ENCODE peak calls at places on chromosomes 5 and 9, in nine cellular contexts. One of them, this sample, is unnamed.

GRCh38 chr5:140630296-140630695 is 2.7 kb downstream of the CD14 start:
- DNase-seq in activated CD8-positive, alpha-beta memory T cell treated with anti-CD3 and anti-CD28 coated beads for 1 hour: no peak
- DNase-seq in AG09319: no peak
- DNase-seq in fibroblast of lung: no peak
- DNase-seq in lung microvascular endothelial cell: no peak
- DNase-seq in naive thymus-derived CD8-positive, alpha-beta T cell: no peak
- DNase-seq in stimulated activated effector memory CD8-positive, alpha-beta T cell treated with anti-CD3 and anti-CD28 coated beads, Interleukin-12 subunit alpha, Interleukin-12 subunit beta, amount 100 ng/mL, for 72 hours: no peak
- DNase-seq in WTC11: no peak
- DNase-seq in activated T-cell treated with anti-CD3 and anti-CD28 coated beads, Interleukin-2, amount 50 U/mL, for 72 hours: no peak
- DNase-seq in this sample: no peak

GRCh38 chr9:109441296-109441695 is 56.8 kb downstream of the PTPN3 start:
- DNase-seq in activated CD8-positive, alpha-beta memory T cell treated with anti-CD3 and anti-CD28 coated beads for 1 hour: no peak
- DNase-seq in AG09319: no peak
- DNase-seq in fibroblast of lung: no peak
- DNase-seq in lung microvascular endothelial cell: no peak
- DNase-seq in naive thymus-derived CD8-positive, alpha-beta T cell: no peak
- DNase-seq in stimulated activated effector memory CD8-positive, alpha-beta T cell treated with anti-CD3 and anti-CD28 coated beads, Interleukin-12 subunit alpha, Interleukin-12 subunit beta, amount 100 ng/mL, for 72 hours: no peak
- DNase-seq in WTC11: peak
- DNase-seq in activated T-cell treated with anti-CD3 and anti-CD28 coated beads, Interleukin-2, amount 50 U/mL, for 72 hours: no peak
- DNase-seq in this sample: no peak

GRCh38 chr5:113489299-113489698 is 1.0 kb upstream of the MCC start:
- DNase-seq in activated CD8-positive, alpha-beta memory T cell treated with anti-CD3 and anti-CD28 coated beads for 1 hour: no peak
- DNase-seq in AG09319: peak
- DNase-seq in fibroblast of lung: peak
- DNase-seq in lung microvascular endothelial cell: peak
- DNase-seq in naive thymus-derived CD8-positive, alpha-beta T cell: no peak
- DNase-seq in stimulated activated effector memory CD8-positive, alpha-beta T cell treated with anti-CD3 and anti-CD28 coated beads, Interleukin-12 subunit alpha, Interleukin-12 subunit beta, amount 100 ng/mL, for 72 hours: no peak
- DNase-seq in WTC11: no peak
- DNase-seq in activated T-cell treated with anti-CD3 and anti-CD28 coated beads, Interleukin-2, amount 50 U/mL, for 72 hours: no peak
- DNase-seq in this sample: no peak

GRCh38 chr9:127444921-127445850 is 6.0 kb downstream of the RPL12 start:
- DNase-seq in activated CD8-positive, alpha-beta memory T cell treated with anti-CD3 and anti-CD28 coated beads for 1 hour: no peak
- DNase-seq in AG09319: no peak
- DNase-seq in fibroblast of lung: peak
- DNase-seq in lung microvascular endothelial cell: no peak
- DNase-seq in naive thymus-derived CD8-positive, alpha-beta T cell: no peak
- DNase-seq in stimulated activated effector memory CD8-positive, alpha-beta T cell treated with anti-CD3 and anti-CD28 coated beads, Interleukin-12 subunit alpha, Interleukin-12 subunit beta, amount 100 ng/mL, for 72 hours: no peak
- DNase-seq in WTC11: no peak
- DNase-seq in activated T-cell treated with anti-CD3 and anti-CD28 coated beads, Interleukin-2, amount 50 U/mL, for 72 hours: no peak
- DNase-seq in this sample: no peak

GRCh38 chr9:77016526-77017504 is 2.6 kb upstream of the FOXB2 start:
- DNase-seq in activated CD8-positive, alpha-beta memory T cell treated with anti-CD3 and anti-CD28 coated beads for 1 hour: no peak
- DNase-seq in AG09319: no peak
- DNase-seq in fibroblast of lung: no peak
- DNase-seq in lung microvascular endothelial cell: no peak
- DNase-seq in naive thymus-derived CD8-positive, alpha-beta T cell: no peak
- DNase-seq in stimulated activated effector memory CD8-positive, alpha-beta T cell treated with anti-CD3 and anti-CD28 coated beads, Interleukin-12 subunit alpha, Interleukin-12 subunit beta, amount 100 ng/mL, for 72 hours: no peak
- DNase-seq in WTC11: peak
- DNase-seq in activated T-cell treated with anti-CD3 and anti-CD28 coated beads, Interleukin-2, amount 50 U/mL, for 72 hours: no peak
- DNase-seq in this sample: no peak

GRCh38 chr5:169494383-169495251 is 89.0 kb upstream of the SPDL1 start:
- DNase-seq in activated CD8-positive, alpha-beta memory T cell treated with anti-CD3 and anti-CD28 coated beads for 1 hour: no peak
- DNase-seq in AG09319: no peak
- DNase-seq in fibroblast of lung: peak
- DNase-seq in lung microvascular endothelial cell: no peak
- DNase-seq in naive thymus-derived CD8-positive, alpha-beta T cell: no peak
- DNase-seq in stimulated activated effector memory CD8-positive, alpha-beta T cell treated with anti-CD3 and anti-CD28 coated beads, Interleukin-12 subunit alpha, Interleukin-12 subunit beta, amount 100 ng/mL, for 72 hours: no peak
- DNase-seq in WTC11: no peak
- DNase-seq in activated T-cell treated with anti-CD3 and anti-CD28 coated beads, Interleukin-2, amount 50 U/mL, for 72 hours: no peak
- DNase-seq in this sample: no peak

GRCh38 chr5:60287174-60287771 is 393.7 kb upstream of the PDE4D start:
- DNase-seq in activated CD8-positive, alpha-beta memory T cell treated with anti-CD3 and anti-CD28 coated beads for 1 hour: no peak
- DNase-seq in AG09319: peak
- DNase-seq in fibroblast of lung: peak
- DNase-seq in lung microvascular endothelial cell: peak
- DNase-seq in naive thymus-derived CD8-positive, alpha-beta T cell: no peak
- DNase-seq in stimulated activated effector memory CD8-positive, alpha-beta T cell treated with anti-CD3 and anti-CD28 coated beads, Interleukin-12 subunit alpha, Interleukin-12 subunit beta, amount 100 ng/mL, for 72 hours: no peak
- DNase-seq in WTC11: peak
- DNase-seq in activated T-cell treated with anti-CD3 and anti-CD28 coated beads, Interleukin-2, amount 50 U/mL, for 72 hours: peak
- DNase-seq in this sample: no peak

GRCh38 chr9:91577540-91577939 is 153.9 kb upstream of the NFIL3 start:
- DNase-seq in activated CD8-positive, alpha-beta memory T cell treated with anti-CD3 and anti-CD28 coated beads for 1 hour: no peak
- DNase-seq in AG09319: no peak
- DNase-seq in fibroblast of lung: peak
- DNase-seq in lung microvascular endothelial cell: no peak
- DNase-seq in naive thymus-derived CD8-positive, alpha-beta T cell: no peak
- DNase-seq in stimulated activated effector memory CD8-positive, alpha-beta T cell treated with anti-CD3 and anti-CD28 coated beads, Interleukin-12 subunit alpha, Interleukin-12 subunit beta, amount 100 ng/mL, for 72 hours: no peak
- DNase-seq in WTC11: no peak
- DNase-seq in activated T-cell treated with anti-CD3 and anti-CD28 coated beads, Interleukin-2, amount 50 U/mL, for 72 hours: no peak
- DNase-seq in this sample: no peak

GRCh38 chr5:178551059-178551458 is 39.1 kb downstream of the COL23A1 start:
- DNase-seq in activated CD8-positive, alpha-beta memory T cell treated with anti-CD3 and anti-CD28 coated beads for 1 hour: no peak
- DNase-seq in AG09319: no peak
- DNase-seq in fibroblast of lung: peak
- DNase-seq in lung microvascular endothelial cell: peak
- DNase-seq in naive thymus-derived CD8-positive, alpha-beta T cell: no peak
- DNase-seq in stimulated activated effector memory CD8-positive, alpha-beta T cell treated with anti-CD3 and anti-CD28 coated beads, Interleukin-12 subunit alpha, Interleukin-12 subunit beta, amount 100 ng/mL, for 72 hours: no peak
- DNase-seq in WTC11: no peak
- DNase-seq in activated T-cell treated with anti-CD3 and anti-CD28 coated beads, Interleukin-2, amount 50 U/mL, for 72 hours: no peak
- DNase-seq in this sample: no peak

GRCh38 chr5:124161286-124161685 is 585.2 kb downstream of the ZNF608 start:
- DNase-seq in activated CD8-positive, alpha-beta memory T cell treated with anti-CD3 and anti-CD28 coated beads for 1 hour: no peak
- DNase-seq in AG09319: no peak
- DNase-seq in fibroblast of lung: no peak
- DNase-seq in lung microvascular endothelial cell: no peak
- DNase-seq in naive thymus-derived CD8-positive, alpha-beta T cell: no peak
- DNase-seq in stimulated activated effector memory CD8-positive, alpha-beta T cell treated with anti-CD3 and anti-CD28 coated beads, Interleukin-12 subunit alpha, Interleukin-12 subunit beta, amount 100 ng/mL, for 72 hours: no peak
- DNase-seq in WTC11: no peak
- DNase-seq in activated T-cell treated with anti-CD3 and anti-CD28 coated beads, Interleukin-2, amount 50 U/mL, for 72 hours: no peak
- DNase-seq in this sample: no peak

GRCh38 chr9:71793386-71794105 is 25.2 kb upstream of the CEMIP2 start:
- DNase-seq in activated CD8-positive, alpha-beta memory T cell treated with anti-CD3 and anti-CD28 coated beads for 1 hour: no peak
- DNase-seq in AG09319: no peak
- DNase-seq in fibroblast of lung: peak
- DNase-seq in lung microvascular endothelial cell: no peak
- DNase-seq in naive thymus-derived CD8-positive, alpha-beta T cell: no peak
- DNase-seq in stimulated activated effector memory CD8-positive, alpha-beta T cell treated with anti-CD3 and anti-CD28 coated beads, Interleukin-12 subunit alpha, Interleukin-12 subunit beta, amount 100 ng/mL, for 72 hours: no peak
- DNase-seq in WTC11: peak
- DNase-seq in activated T-cell treated with anti-CD3 and anti-CD28 coated beads, Interleukin-2, amount 50 U/mL, for 72 hours: no peak
- DNase-seq in this sample: no peak

GRCh38 chr9:73074176-73074708 is 77.4 kb upstream of the ANXA1 start:
- DNase-seq in activated CD8-positive, alpha-beta memory T cell treated with anti-CD3 and anti-CD28 coated beads for 1 hour: no peak
- DNase-seq in AG09319: no peak
- DNase-seq in fibroblast of lung: peak
- DNase-seq in lung microvascular endothelial cell: peak
- DNase-seq in naive thymus-derived CD8-positive, alpha-beta T cell: no peak
- DNase-seq in stimulated activated effector memory CD8-positive, alpha-beta T cell treated with anti-CD3 and anti-CD28 coated beads, Interleukin-12 subunit alpha, Interleukin-12 subunit beta, amount 100 ng/mL, for 72 hours: no peak
- DNase-seq in WTC11: no peak
- DNase-seq in activated T-cell treated with anti-CD3 and anti-CD28 coated beads, Interleukin-2, amount 50 U/mL, for 72 hours: no peak
- DNase-seq in this sample: no peak

GRCh38 chr5:1460054-1460682 is 14.9 kb upstream of the SLC6A3 start:
- DNase-seq in activated CD8-positive, alpha-beta memory T cell treated with anti-CD3 and anti-CD28 coated beads for 1 hour: no peak
- DNase-seq in AG09319: no peak
- DNase-seq in fibroblast of lung: no peak
- DNase-seq in lung microvascular endothelial cell: no peak
- DNase-seq in naive thymus-derived CD8-positive, alpha-beta T cell: peak
- DNase-seq in stimulated activated effector memory CD8-positive, alpha-beta T cell treated with anti-CD3 and anti-CD28 coated beads, Interleukin-12 subunit alpha, Interleukin-12 subunit beta, amount 100 ng/mL, for 72 hours: no peak
- DNase-seq in WTC11: no peak
- DNase-seq in activated T-cell treated with anti-CD3 and anti-CD28 coated beads, Interleukin-2, amount 50 U/mL, for 72 hours: no peak
- DNase-seq in this sample: no peak

GRCh38 chr9:132610661-132611060 is 28.3 kb downstream of the BARHL1 start:
- DNase-seq in activated CD8-positive, alpha-beta memory T cell treated with anti-CD3 and anti-CD28 coated beads for 1 hour: no peak
- DNase-seq in AG09319: no peak
- DNase-seq in fibroblast of lung: no peak
- DNase-seq in lung microvascular endothelial cell: no peak
- DNase-seq in naive thymus-derived CD8-positive, alpha-beta T cell: no peak
- DNase-seq in stimulated activated effector memory CD8-positive, alpha-beta T cell treated with anti-CD3 and anti-CD28 coated beads, Interleukin-12 subunit alpha, Interleukin-12 subunit beta, amount 100 ng/mL, for 72 hours: no peak
- DNase-seq in WTC11: no peak
- DNase-seq in activated T-cell treated with anti-CD3 and anti-CD28 coated beads, Interleukin-2, amount 50 U/mL, for 72 hours: no peak
- DNase-seq in this sample: no peak

GRCh38 chr9:2321523-2322148 is 300.0 kb upstream of the VLDLR start:
- DNase-seq in activated CD8-positive, alpha-beta memory T cell treated with anti-CD3 and anti-CD28 coated beads for 1 hour: no peak
- DNase-seq in AG09319: no peak
- DNase-seq in fibroblast of lung: no peak
- DNase-seq in lung microvascular endothelial cell: no peak
- DNase-seq in naive thymus-derived CD8-positive, alpha-beta T cell: no peak
- DNase-seq in stimulated activated effector memory CD8-positive, alpha-beta T cell treated with anti-CD3 and anti-CD28 coated beads, Interleukin-12 subunit alpha, Interleukin-12 subunit beta, amount 100 ng/mL, for 72 hours: no peak
- DNase-seq in WTC11: no peak
- DNase-seq in activated T-cell treated with anti-CD3 and anti-CD28 coated beads, Interleukin-2, amount 50 U/mL, for 72 hours: no peak
- DNase-seq in this sample: no peak

GRCh38 chr5:68467791-68468190 is 252.2 kb downstream of the PIK3R1 start:
- DNase-seq in activated CD8-positive, alpha-beta memory T cell treated with anti-CD3 and anti-CD28 coated beads for 1 hour: no peak
- DNase-seq in AG09319: no peak
- DNase-seq in fibroblast of lung: no peak
- DNase-seq in lung microvascular endothelial cell: no peak
- DNase-seq in naive thymus-derived CD8-positive, alpha-beta T cell: no peak
- DNase-seq in stimulated activated effector memory CD8-positive, alpha-beta T cell treated with anti-CD3 and anti-CD28 coated beads, Interleukin-12 subunit alpha, Interleukin-12 subunit beta, amount 100 ng/mL, for 72 hours: no peak
- DNase-seq in WTC11: no peak
- DNase-seq in activated T-cell treated with anti-CD3 and anti-CD28 coated beads, Interleukin-2, amount 50 U/mL, for 72 hours: no peak
- DNase-seq in this sample: no peak

GRCh38 chr9:77449177-77450092 is 198.7 kb downstream of the GNA14 start:
- DNase-seq in activated CD8-positive, alpha-beta memory T cell treated with anti-CD3 and anti-CD28 coated beads for 1 hour: no peak
- DNase-seq in AG09319: no peak
- DNase-seq in fibroblast of lung: peak
- DNase-seq in lung microvascular endothelial cell: peak
- DNase-seq in naive thymus-derived CD8-positive, alpha-beta T cell: no peak
- DNase-seq in stimulated activated effector memory CD8-positive, alpha-beta T cell treated with anti-CD3 and anti-CD28 coated beads, Interleukin-12 subunit alpha, Interleukin-12 subunit beta, amount 100 ng/mL, for 72 hours: no peak
- DNase-seq in WTC11: no peak
- DNase-seq in activated T-cell treated with anti-CD3 and anti-CD28 coated beads, Interleukin-2, amount 50 U/mL, for 72 hours: no peak
- DNase-seq in this sample: no peak

GRCh38 chr5:14699807-14700400 is 35.4 kb downstream of the OTULIN start:
- DNase-seq in activated CD8-positive, alpha-beta memory T cell treated with anti-CD3 and anti-CD28 coated beads for 1 hour: no peak
- DNase-seq in AG09319: no peak
- DNase-seq in fibroblast of lung: no peak
- DNase-seq in lung microvascular endothelial cell: no peak
- DNase-seq in naive thymus-derived CD8-positive, alpha-beta T cell: no peak
- DNase-seq in stimulated activated effector memory CD8-positive, alpha-beta T cell treated with anti-CD3 and anti-CD28 coated beads, Interleukin-12 subunit alpha, Interleukin-12 subunit beta, amount 100 ng/mL, for 72 hours: no peak
- DNase-seq in WTC11: no peak
- DNase-seq in activated T-cell treated with anti-CD3 and anti-CD28 coated beads, Interleukin-2, amount 50 U/mL, for 72 hours: no peak
- DNase-seq in this sample: no peak

GRCh38 chr5:53008751-53009150 is 19.6 kb downstream of the ITGA2 start:
- DNase-seq in activated CD8-positive, alpha-beta memory T cell treated with anti-CD3 and anti-CD28 coated beads for 1 hour: no peak
- DNase-seq in AG09319: no peak
- DNase-seq in fibroblast of lung: peak
- DNase-seq in lung microvascular endothelial cell: peak
- DNase-seq in naive thymus-derived CD8-positive, alpha-beta T cell: no peak
- DNase-seq in stimulated activated effector memory CD8-positive, alpha-beta T cell treated with anti-CD3 and anti-CD28 coated beads, Interleukin-12 subunit alpha, Interleukin-12 subunit beta, amount 100 ng/mL, for 72 hours: no peak
- DNase-seq in WTC11: no peak
- DNase-seq in activated T-cell treated with anti-CD3 and anti-CD28 coated beads, Interleukin-2, amount 50 U/mL, for 72 hours: peak
- DNase-seq in this sample: no peak

GRCh38 chr5:143679777-143680176 is 132.2 kb upstream of the HMHB1 start:
- DNase-seq in activated CD8-positive, alpha-beta memory T cell treated with anti-CD3 and anti-CD28 coated beads for 1 hour: no peak
- DNase-seq in AG09319: no peak
- DNase-seq in fibroblast of lung: peak
- DNase-seq in lung microvascular endothelial cell: no peak
- DNase-seq in naive thymus-derived CD8-positive, alpha-beta T cell: no peak
- DNase-seq in stimulated activated effector memory CD8-positive, alpha-beta T cell treated with anti-CD3 and anti-CD28 coated beads, Interleukin-12 subunit alpha, Interleukin-12 subunit beta, amount 100 ng/mL, for 72 hours: no peak
- DNase-seq in WTC11: no peak
- DNase-seq in activated T-cell treated with anti-CD3 and anti-CD28 coated beads, Interleukin-2, amount 50 U/mL, for 72 hours: no peak
- DNase-seq in this sample: no peak

GRCh38 chr5:179755022-179755421 is 22.4 kb downstream of the MAML1 start:
- DNase-seq in activated CD8-positive, alpha-beta memory T cell treated with anti-CD3 and anti-CD28 coated beads for 1 hour: no peak
- DNase-seq in AG09319: no peak
- DNase-seq in fibroblast of lung: peak
- DNase-seq in lung microvascular endothelial cell: peak
- DNase-seq in naive thymus-derived CD8-positive, alpha-beta T cell: no peak
- DNase-seq in stimulated activated effector memory CD8-positive, alpha-beta T cell treated with anti-CD3 and anti-CD28 coated beads, Interleukin-12 subunit alpha, Interleukin-12 subunit beta, amount 100 ng/mL, for 72 hours: no peak
- DNase-seq in WTC11: no peak
- DNase-seq in activated T-cell treated with anti-CD3 and anti-CD28 coated beads, Interleukin-2, amount 50 U/mL, for 72 hours: no peak
- DNase-seq in this sample: no peak

GRCh38 chr5:148376198-148376597 is 7.6 kb upstream of the FBXO38 start:
- DNase-seq in activated CD8-positive, alpha-beta memory T cell treated with anti-CD3 and anti-CD28 coated beads for 1 hour: no peak
- DNase-seq in AG09319: no peak
- DNase-seq in fibroblast of lung: no peak
- DNase-seq in lung microvascular endothelial cell: no peak
- DNase-seq in naive thymus-derived CD8-positive, alpha-beta T cell: no peak
- DNase-seq in stimulated activated effector memory CD8-positive, alpha-beta T cell treated with anti-CD3 and anti-CD28 coated beads, Interleukin-12 subunit alpha, Interleukin-12 subunit beta, amount 100 ng/mL, for 72 hours: no peak
- DNase-seq in WTC11: no peak
- DNase-seq in activated T-cell treated with anti-CD3 and anti-CD28 coated beads, Interleukin-2, amount 50 U/mL, for 72 hours: no peak
- DNase-seq in this sample: no peak

GRCh38 chr5:135179308-135179980 is 145.4 kb upstream of the PITX1 start:
- DNase-seq in activated CD8-positive, alpha-beta memory T cell treated with anti-CD3 and anti-CD28 coated beads for 1 hour: no peak
- DNase-seq in AG09319: no peak
- DNase-seq in fibroblast of lung: no peak
- DNase-seq in lung microvascular endothelial cell: no peak
- DNase-seq in naive thymus-derived CD8-positive, alpha-beta T cell: no peak
- DNase-seq in stimulated activated effector memory CD8-positive, alpha-beta T cell treated with anti-CD3 and anti-CD28 coated beads, Interleukin-12 subunit alpha, Interleukin-12 subunit beta, amount 100 ng/mL, for 72 hours: no peak
- DNase-seq in WTC11: peak
- DNase-seq in activated T-cell treated with anti-CD3 and anti-CD28 coated beads, Interleukin-2, amount 50 U/mL, for 72 hours: no peak
- DNase-seq in this sample: no peak

GRCh38 chr5:41004931-41005330 is 66.2 kb downstream of the MROH2B start:
- DNase-seq in activated CD8-positive, alpha-beta memory T cell treated with anti-CD3 and anti-CD28 coated beads for 1 hour: no peak
- DNase-seq in AG09319: no peak
- DNase-seq in fibroblast of lung: no peak
- DNase-seq in lung microvascular endothelial cell: no peak
- DNase-seq in naive thymus-derived CD8-positive, alpha-beta T cell: no peak
- DNase-seq in stimulated activated effector memory CD8-positive, alpha-beta T cell treated with anti-CD3 and anti-CD28 coated beads, Interleukin-12 subunit alpha, Interleukin-12 subunit beta, amount 100 ng/mL, for 72 hours: no peak
- DNase-seq in WTC11: no peak
- DNase-seq in activated T-cell treated with anti-CD3 and anti-CD28 coated beads, Interleukin-2, amount 50 U/mL, for 72 hours: no peak
- DNase-seq in this sample: no peak

GRCh38 chr9:114504341-114505186 is 709 bp downstream of the WHRN start:
- DNase-seq in activated CD8-positive, alpha-beta memory T cell treated with anti-CD3 and anti-CD28 coated beads for 1 hour: no peak
- DNase-seq in AG09319: no peak
- DNase-seq in fibroblast of lung: peak
- DNase-seq in lung microvascular endothelial cell: peak
- DNase-seq in naive thymus-derived CD8-positive, alpha-beta T cell: peak
- DNase-seq in stimulated activated effector memory CD8-positive, alpha-beta T cell treated with anti-CD3 and anti-CD28 coated beads, Interleukin-12 subunit alpha, Interleukin-12 subunit beta, amount 100 ng/mL, for 72 hours: peak
- DNase-seq in WTC11: peak
- DNase-seq in activated T-cell treated with anti-CD3 and anti-CD28 coated beads, Interleukin-2, amount 50 U/mL, for 72 hours: peak
- DNase-seq in this sample: no peak

GRCh38 chr9:112866662-112867274 is 23.9 kb downstream of the SLC46A2 start:
- DNase-seq in activated CD8-positive, alpha-beta memory T cell treated with anti-CD3 and anti-CD28 coated beads for 1 hour: no peak
- DNase-seq in AG09319: peak
- DNase-seq in fibroblast of lung: peak
- DNase-seq in lung microvascular endothelial cell: peak
- DNase-seq in naive thymus-derived CD8-positive, alpha-beta T cell: no peak
- DNase-seq in stimulated activated effector memory CD8-positive, alpha-beta T cell treated with anti-CD3 and anti-CD28 coated beads, Interleukin-12 subunit alpha, Interleukin-12 subunit beta, amount 100 ng/mL, for 72 hours: no peak
- DNase-seq in WTC11: peak
- DNase-seq in activated T-cell treated with anti-CD3 and anti-CD28 coated beads, Interleukin-2, amount 50 U/mL, for 72 hours: no peak
- DNase-seq in this sample: no peak

GRCh38 chr9:81562221-81563019 is 126.9 kb downstream of the TLE1 start:
- DNase-seq in activated CD8-positive, alpha-beta memory T cell treated with anti-CD3 and anti-CD28 coated beads for 1 hour: no peak
- DNase-seq in AG09319: peak
- DNase-seq in fibroblast of lung: peak
- DNase-seq in lung microvascular endothelial cell: peak
- DNase-seq in naive thymus-derived CD8-positive, alpha-beta T cell: no peak
- DNase-seq in stimulated activated effector memory CD8-positive, alpha-beta T cell treated with anti-CD3 and anti-CD28 coated beads, Interleukin-12 subunit alpha, Interleukin-12 subunit beta, amount 100 ng/mL, for 72 hours: no peak
- DNase-seq in WTC11: no peak
- DNase-seq in activated T-cell treated with anti-CD3 and anti-CD28 coated beads, Interleukin-2, amount 50 U/mL, for 72 hours: no peak
- DNase-seq in this sample: no peak

GRCh38 chr9:90925581-90926257 is 124.1 kb downstream of the SYK start:
- DNase-seq in activated CD8-positive, alpha-beta memory T cell treated with anti-CD3 and anti-CD28 coated beads for 1 hour: no peak
- DNase-seq in AG09319: peak
- DNase-seq in fibroblast of lung: peak
- DNase-seq in lung microvascular endothelial cell: peak
- DNase-seq in naive thymus-derived CD8-positive, alpha-beta T cell: no peak
- DNase-seq in stimulated activated effector memory CD8-positive, alpha-beta T cell treated with anti-CD3 and anti-CD28 coated beads, Interleukin-12 subunit alpha, Interleukin-12 subunit beta, amount 100 ng/mL, for 72 hours: no peak
- DNase-seq in WTC11: no peak
- DNase-seq in activated T-cell treated with anti-CD3 and anti-CD28 coated beads, Interleukin-2, amount 50 U/mL, for 72 hours: no peak
- DNase-seq in this sample: no peak

GRCh38 chr9:116499986-116500871 is 186.9 kb upstream of the TRIM32 start:
- DNase-seq in activated CD8-positive, alpha-beta memory T cell treated with anti-CD3 and anti-CD28 coated beads for 1 hour: no peak
- DNase-seq in AG09319: peak
- DNase-seq in fibroblast of lung: peak
- DNase-seq in lung microvascular endothelial cell: no peak
- DNase-seq in naive thymus-derived CD8-positive, alpha-beta T cell: no peak
- DNase-seq in stimulated activated effector memory CD8-positive, alpha-beta T cell treated with anti-CD3 and anti-CD28 coated beads, Interleukin-12 subunit alpha, Interleukin-12 subunit beta, amount 100 ng/mL, for 72 hours: no peak
- DNase-seq in WTC11: no peak
- DNase-seq in activated T-cell treated with anti-CD3 and anti-CD28 coated beads, Interleukin-2, amount 50 U/mL, for 72 hours: no peak
- DNase-seq in this sample: no peak

GRCh38 chr5:72063219-72063819 is 44.0 kb upstream of the MAP1B start:
- DNase-seq in activated CD8-positive, alpha-beta memory T cell treated with anti-CD3 and anti-CD28 coated beads for 1 hour: no peak
- DNase-seq in AG09319: no peak
- DNase-seq in fibroblast of lung: peak
- DNase-seq in lung microvascular endothelial cell: peak
- DNase-seq in naive thymus-derived CD8-positive, alpha-beta T cell: no peak
- DNase-seq in stimulated activated effector memory CD8-positive, alpha-beta T cell treated with anti-CD3 and anti-CD28 coated beads, Interleukin-12 subunit alpha, Interleukin-12 subunit beta, amount 100 ng/mL, for 72 hours: no peak
- DNase-seq in WTC11: peak
- DNase-seq in activated T-cell treated with anti-CD3 and anti-CD28 coated beads, Interleukin-2, amount 50 U/mL, for 72 hours: no peak
- DNase-seq in this sample: no peak

GRCh38 chr9:107819772-107820171 is 330.2 kb upstream of the KLF4 start:
- DNase-seq in activated CD8-positive, alpha-beta memory T cell treated with anti-CD3 and anti-CD28 coated beads for 1 hour: no peak
- DNase-seq in AG09319: no peak
- DNase-seq in fibroblast of lung: no peak
- DNase-seq in lung microvascular endothelial cell: no peak
- DNase-seq in naive thymus-derived CD8-positive, alpha-beta T cell: no peak
- DNase-seq in stimulated activated effector memory CD8-positive, alpha-beta T cell treated with anti-CD3 and anti-CD28 coated beads, Interleukin-12 subunit alpha, Interleukin-12 subunit beta, amount 100 ng/mL, for 72 hours: no peak
- DNase-seq in WTC11: no peak
- DNase-seq in activated T-cell treated with anti-CD3 and anti-CD28 coated beads, Interleukin-2, amount 50 U/mL, for 72 hours: no peak
- DNase-seq in this sample: no peak